ENCODE peak calls at places on chromosomes 13 and 19, in ten cellular contexts. O, Q, S, W, B, X, E, V, Z and H are unnamed samples.

GRCh38 chr13:32267836-32268439 is 47.2 kb downstream of the ZAR1L start:
- DNase-seq in Q (peak; percentile 10), W (peak; percentile 50), V (peak; percentile 51), B (no peak), S (peak; percentile 93), X (peak; percentile 9), E (peak; percentile 65), O (peak; percentile 35), Z (no peak), H (peak; percentile 41)

GRCh38 chr19:10603084-10603872 is 16.2 kb upstream of the AP1M2 start:
- DNase-seq in V (peak; percentile 78), B (peak; percentile 67), Q (peak; percentile 57), E (peak; percentile 93), O (no peak), W (peak; percentile 97), X (peak; percentile 18), S (peak; percentile 67), Z (no peak), H (peak; percentile 87)

GRCh38 chr19:45117167-45117594 is 24.2 kb downstream of the PPP1R37 start:
- DNase-seq in O (no peak), Z (no peak), B (no peak), X (peak; percentile 58), V (peak; percentile 62), S (peak; percentile 68), Q (peak; percentile 40), E (peak; percentile 63), W (peak; percentile 47), H (peak; percentile 39)

GRCh38 chr13:87999141-87999765 is 328.1 kb downstream of the SLITRK5 start:
- DNase-seq in X (no peak), Q (no peak), V (no peak), E (no peak), B (no peak), S (no peak), Z (no peak), O (no peak), W (no peak), H (no peak)

GRCh38 chr13:109707044-109707794 is 79.2 kb downstream of the IRS2 start:
- DNase-seq in O (no peak), X (no peak), W (no peak), V (no peak), Z (no peak), E (no peak), S (no peak), Q (no peak), B (no peak), H (no peak)

GRCh38 chr19:46470376-46470775 is 987 bp downstream of the PNMA8A start:
- DNase-seq in W (no peak), E (no peak), B (no peak), S (no peak), V (no peak), Z (no peak), O (no peak), X (no peak), Q (no peak), H (no peak)

GRCh38 chr13:93045836-93046235 is 180.8 kb upstream of the GPC6 start:
- DNase-seq in B (no peak), X (no peak), V (no peak), S (no peak), Q (no peak), Z (no peak), E (no peak), O (no peak), W (no peak), H (no peak)

GRCh38 chr19:18280247-18281081 is 958 bp downstream of the JUND start:
- DNase-seq in E (peak; percentile 77), O (peak; percentile 77), Z (peak; percentile 78), W (peak; percentile 93), V (peak; percentile 87), Q (peak; percentile 73), B (peak; percentile 86), X (peak; percentile 33), S (peak; percentile 77), H (peak; percentile 80)

GRCh38 chr19:4449022-4449825 is 8.4 kb downstream of the UBXN6 start:
- DNase-seq in Z (no peak), S (no peak), V (no peak), X (no peak), B (peak; percentile 89), O (no peak), W (no peak), E (no peak), Q (no peak), H (no peak)